ENCODE peak calls at places on chromosomes 12 and 14, in eight cellular contexts. One of them, this sample, is unnamed.

GRCh38 chr14:60277605-60278190 is 28.7 kb downstream of the PPM1A start:
- DNase-seq in uterus: no peak
- DNase-seq in sigmoid colon: no peak
- DNase-seq in HCT116: no peak
- DNase-seq in upper lobe of right lung: no peak
- DNase-seq in adrenal gland: no peak
- DNase-seq in A549: no peak
- DNase-seq in transverse colon: no peak
- DNase-seq in this sample: no peak

GRCh38 chr14:39229222-39229543 is 4.5 kb upstream of the MIA2 start:
- DNase-seq in adrenal gland: no peak
- DNase-seq in sigmoid colon: no peak
- DNase-seq in A549: no peak
- DNase-seq in uterus: no peak
- DNase-seq in upper lobe of right lung: no peak
- DNase-seq in transverse colon: no peak
- DNase-seq in HCT116: no peak
- DNase-seq in this sample: no peak

GRCh38 chr14:89911018-89911919 is 43.3 kb downstream of the EFCAB11 start:
- DNase-seq in sigmoid colon: no peak
- DNase-seq in uterus: peak; percentile 28
- DNase-seq in adrenal gland: no peak
- DNase-seq in A549: peak; percentile 60
- DNase-seq in upper lobe of right lung: no peak
- DNase-seq in transverse colon: peak; percentile 36
- DNase-seq in HCT116: no peak
- DNase-seq in this sample: peak; percentile 47

GRCh38 chr12:71478277-71478676 is 38.7 kb downstream of the LGR5 start:
- DNase-seq in HCT116: no peak
- DNase-seq in transverse colon: no peak
- DNase-seq in adrenal gland: no peak
- DNase-seq in uterus: no peak
- DNase-seq in A549: no peak
- DNase-seq in sigmoid colon: no peak
- DNase-seq in upper lobe of right lung: no peak
- DNase-seq in this sample: no peak

GRCh38 chr14:86221000-86221399 is 691.1 kb downstream of the FLRT2 start:
- DNase-seq in uterus: no peak
- DNase-seq in sigmoid colon: no peak
- DNase-seq in adrenal gland: no peak
- DNase-seq in upper lobe of right lung: no peak
- DNase-seq in transverse colon: no peak
- DNase-seq in A549: no peak
- DNase-seq in HCT116: no peak
- DNase-seq in this sample: no peak

GRCh38 chr12:51817027-51817953 is 31.2 kb downstream of the FIGNL2 start:
- DNase-seq in A549: no peak
- DNase-seq in upper lobe of right lung: peak; percentile 15
- DNase-seq in adrenal gland: no peak
- DNase-seq in uterus: no peak
- DNase-seq in sigmoid colon: no peak
- DNase-seq in transverse colon: no peak
- DNase-seq in HCT116: no peak
- DNase-seq in this sample: no peak

GRCh38 chr12:53624453-53624852 is 1.7 kb downstream of the ATF7 start:
- DNase-seq in HCT116: no peak
- DNase-seq in transverse colon: no peak
- DNase-seq in uterus: no peak
- DNase-seq in A549: no peak
- DNase-seq in upper lobe of right lung: no peak
- DNase-seq in sigmoid colon: no peak
- DNase-seq in adrenal gland: no peak
- DNase-seq in this sample: no peak

GRCh38 chr12:68119724-68120211 is 39.8 kb downstream of the IFNG start:
- DNase-seq in sigmoid colon: no peak
- DNase-seq in upper lobe of right lung: no peak
- DNase-seq in uterus: no peak
- DNase-seq in HCT116: no peak
- DNase-seq in transverse colon: no peak
- DNase-seq in adrenal gland: no peak
- DNase-seq in A549: no peak
- DNase-seq in this sample: no peak

GRCh38 chr12:68233498-68233897 is 7.9 kb upstream of the IL26 start:
- DNase-seq in uterus: no peak
- DNase-seq in A549: no peak
- DNase-seq in upper lobe of right lung: no peak
- DNase-seq in HCT116: no peak
- DNase-seq in adrenal gland: no peak
- DNase-seq in transverse colon: no peak
- DNase-seq in sigmoid colon: no peak
- DNase-seq in this sample: no peak

GRCh38 chr12:104582739-104583138 is 126.0 kb downstream of the CHST11 start:
- DNase-seq in A549: no peak
- DNase-seq in upper lobe of right lung: no peak
- DNase-seq in adrenal gland: no peak
- DNase-seq in sigmoid colon: no peak
- DNase-seq in HCT116: no peak
- DNase-seq in transverse colon: peak; percentile 44
- DNase-seq in uterus: no peak
- DNase-seq in this sample: no peak

GRCh38 chr14:30443368-30444007 is 115.5 kb upstream of the G2E3 start:
- DNase-seq in HCT116: peak; percentile 16
- DNase-seq in A549: peak; percentile 46
- DNase-seq in sigmoid colon: no peak
- DNase-seq in upper lobe of right lung: no peak
- DNase-seq in transverse colon: no peak
- DNase-seq in adrenal gland: no peak
- DNase-seq in uterus: no peak
- DNase-seq in this sample: no peak

GRCh38 chr12:18468521-18469075 is 207.3 kb downstream of the PIK3C2G start:
- DNase-seq in A549: no peak
- DNase-seq in adrenal gland: no peak
- DNase-seq in HCT116: no peak
- DNase-seq in uterus: no peak
- DNase-seq in transverse colon: no peak
- DNase-seq in sigmoid colon: no peak
- DNase-seq in upper lobe of right lung: no peak
- DNase-seq in this sample: no peak

GRCh38 chr12:66144796-66145754 is 14.5 kb upstream of the LLPH start:
- DNase-seq in adrenal gland: peak; percentile 53
- DNase-seq in HCT116: peak; percentile 52
- DNase-seq in upper lobe of right lung: no peak
- DNase-seq in transverse colon: peak; percentile 55
- DNase-seq in sigmoid colon: peak; percentile 69
- DNase-seq in uterus: peak; percentile 26
- DNase-seq in A549: peak; percentile 78
- DNase-seq in this sample: no peak

GRCh38 chr14:25463475-25463874 is 413.5 kb upstream of the STXBP6 start:
- DNase-seq in adrenal gland: no peak
- DNase-seq in upper lobe of right lung: no peak
- DNase-seq in HCT116: no peak
- DNase-seq in uterus: no peak
- DNase-seq in A549: no peak
- DNase-seq in sigmoid colon: no peak
- DNase-seq in transverse colon: no peak
- DNase-seq in this sample: no peak

GRCh38 chr14:75279153-75279738 is 618 bp downstream of the FOS start:
- DNase-seq in HCT116: no peak
- DNase-seq in transverse colon: peak; percentile 77
- DNase-seq in sigmoid colon: peak; percentile 94
- DNase-seq in A549: peak; percentile 47
- DNase-seq in uterus: peak; percentile 72
- DNase-seq in adrenal gland: peak; percentile 87
- DNase-seq in upper lobe of right lung: peak; percentile 82
- DNase-seq in this sample: peak; percentile 79

GRCh38 chr12:13313886-13314285 is 117.4 kb downstream of the EMP1 start:
- DNase-seq in adrenal gland: no peak
- DNase-seq in upper lobe of right lung: no peak
- DNase-seq in sigmoid colon: no peak
- DNase-seq in HCT116: no peak
- DNase-seq in A549: no peak
- DNase-seq in uterus: no peak
- DNase-seq in transverse colon: no peak
- DNase-seq in this sample: no peak

DNA sequence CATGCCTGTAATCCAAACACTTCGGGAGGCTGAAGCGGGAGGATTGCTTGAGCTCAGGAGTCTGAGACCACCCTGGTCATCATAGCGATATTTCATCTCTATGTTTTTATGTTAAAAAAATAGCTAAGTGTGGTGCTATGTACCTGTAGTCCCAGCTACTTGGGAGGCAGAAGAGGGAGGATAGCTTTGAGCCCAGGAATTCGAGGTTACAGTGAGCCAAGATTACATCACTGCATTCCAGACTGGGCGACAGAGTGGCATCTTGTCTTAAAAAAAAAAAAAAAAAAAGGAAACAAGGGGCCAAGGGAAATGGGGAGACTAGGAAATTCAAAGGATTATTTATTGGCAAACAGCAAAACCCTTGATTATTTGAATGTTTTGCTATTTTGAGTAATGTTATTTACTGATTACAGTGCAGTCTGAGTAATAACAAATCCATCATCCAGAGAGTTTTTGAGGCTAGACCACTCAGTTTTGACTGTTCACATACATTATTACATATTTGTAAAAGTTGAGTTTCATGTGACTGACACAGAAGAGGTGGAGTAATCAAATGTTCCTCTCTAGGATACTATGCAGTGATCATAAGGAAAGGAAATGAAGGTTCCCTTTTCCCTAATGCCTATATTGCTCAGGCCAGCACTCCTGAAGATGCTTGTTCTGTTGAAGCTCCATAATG is 40.8 kb downstream of the PRKCH start:
- DNase-seq in HCT116: no peak
- DNase-seq in adrenal gland: no peak
- DNase-seq in A549: no peak
- DNase-seq in transverse colon: no peak
- DNase-seq in uterus: no peak
- DNase-seq in upper lobe of right lung: no peak
- DNase-seq in sigmoid colon: no peak
- DNase-seq in this sample: no peak
- H3K4me1 ChIP-seq in HCT116: peaks cover 4% of the 10 kb centered on the region
- H3K4me1 ChIP-seq in adrenal gland: no peaks in the 10 kb centered on the region
- H3K4me1 ChIP-seq in A549: peaks cover 6% of the 10 kb centered on the region
- H3K4me1 ChIP-seq in transverse colon: no peaks in the 10 kb centered on the region
- H3K4me1 ChIP-seq in uterus: no peaks in the 10 kb centered on the region
- H3K4me1 ChIP-seq in upper lobe of right lung: peaks cover 55% of the 10 kb centered on the region
- H3K4me1 ChIP-seq in sigmoid colon: no peaks in the 10 kb centered on the region
- H3K4me1 ChIP-seq in this sample: no peaks in the 10 kb centered on the region

DNA sequence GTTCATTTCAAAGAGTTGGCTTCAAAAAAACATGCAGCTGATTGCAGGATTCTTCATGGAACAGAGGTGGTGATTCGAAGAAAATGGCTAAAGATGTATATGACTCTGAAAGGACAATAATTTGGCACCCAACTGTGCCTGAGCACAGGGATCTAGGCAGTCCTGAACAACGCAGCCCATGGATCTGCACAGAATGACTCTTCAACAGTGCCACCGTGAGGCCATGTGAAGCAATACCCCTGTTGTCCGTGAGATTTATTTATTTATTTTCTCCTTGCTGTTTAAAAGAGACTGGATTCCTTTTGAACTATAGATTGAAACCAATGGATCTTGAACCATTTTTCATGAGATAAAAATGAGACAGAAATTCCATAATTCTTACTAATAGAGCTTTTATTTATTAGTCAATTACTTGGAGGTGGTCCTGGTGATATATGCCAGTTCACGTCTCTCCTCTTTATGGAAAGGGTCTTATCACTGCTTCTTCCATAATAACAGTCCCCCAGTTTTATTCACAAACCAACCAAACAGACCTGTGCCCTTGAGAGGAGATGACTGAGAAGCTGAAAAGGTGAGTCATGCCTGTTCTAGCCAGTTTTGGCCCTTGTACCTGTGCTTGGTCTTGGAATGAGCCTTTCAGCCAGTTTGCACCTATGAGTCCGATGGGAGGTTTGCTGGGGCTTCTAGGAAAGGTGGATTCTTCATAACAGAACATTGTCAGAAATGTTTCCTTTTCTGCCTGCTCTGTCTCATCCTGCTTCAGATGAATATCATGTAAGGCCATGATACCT is 1598.3 kb downstream of the AACS start:
- DNase-seq in HCT116: peak; percentile 32
- DNase-seq in transverse colon: no peak
- DNase-seq in upper lobe of right lung: no peak
- DNase-seq in uterus: no peak
- DNase-seq in adrenal gland: no peak
- DNase-seq in A549: peak; percentile 61
- DNase-seq in sigmoid colon: no peak
- DNase-seq in this sample: no peak
- H3K9me3 ChIP-seq in HCT116: no peaks in the 10 kb centered on the region
- H3K9me3 ChIP-seq in transverse colon: peaks cover 9% of the 10 kb centered on the region
- H3K9me3 ChIP-seq in upper lobe of right lung: no peaks in the 10 kb centered on the region
- H3K9me3 ChIP-seq in uterus: no peaks in the 10 kb centered on the region
- H3K9me3 ChIP-seq in adrenal gland: no peaks in the 10 kb centered on the region
- H3K9me3 ChIP-seq in A549: peaks cover 9% of the 10 kb centered on the region
- H3K9me3 ChIP-seq in sigmoid colon: no peaks in the 10 kb centered on the region
- H3K9me3 ChIP-seq in this sample: peaks cover 35% of the 10 kb centered on the region

GRCh38 chr14:64701660-64702059 is 2.6 kb upstream of the PLEKHG3 start:
- DNase-seq in transverse colon: no peak
- DNase-seq in A549: no peak
- DNase-seq in sigmoid colon: peak; percentile 1
- DNase-seq in adrenal gland: no peak
- DNase-seq in upper lobe of right lung: no peak
- DNase-seq in uterus: no peak
- DNase-seq in HCT116: no peak
- DNase-seq in this sample: no peak
- TF ChIP-seq CTCF in transverse colon: no peak
- TF ChIP-seq CTCF in A549: no peak
- TF ChIP-seq CTCF in sigmoid colon: no peak
- TF ChIP-seq CTCF in adrenal gland: no peak
- TF ChIP-seq CTCF in upper lobe of right lung: no peak
- TF ChIP-seq CTCF in uterus: no peak
- TF ChIP-seq CTCF in HCT116: no peak
- TF ChIP-seq CTCF in this sample: no peak

DNA sequence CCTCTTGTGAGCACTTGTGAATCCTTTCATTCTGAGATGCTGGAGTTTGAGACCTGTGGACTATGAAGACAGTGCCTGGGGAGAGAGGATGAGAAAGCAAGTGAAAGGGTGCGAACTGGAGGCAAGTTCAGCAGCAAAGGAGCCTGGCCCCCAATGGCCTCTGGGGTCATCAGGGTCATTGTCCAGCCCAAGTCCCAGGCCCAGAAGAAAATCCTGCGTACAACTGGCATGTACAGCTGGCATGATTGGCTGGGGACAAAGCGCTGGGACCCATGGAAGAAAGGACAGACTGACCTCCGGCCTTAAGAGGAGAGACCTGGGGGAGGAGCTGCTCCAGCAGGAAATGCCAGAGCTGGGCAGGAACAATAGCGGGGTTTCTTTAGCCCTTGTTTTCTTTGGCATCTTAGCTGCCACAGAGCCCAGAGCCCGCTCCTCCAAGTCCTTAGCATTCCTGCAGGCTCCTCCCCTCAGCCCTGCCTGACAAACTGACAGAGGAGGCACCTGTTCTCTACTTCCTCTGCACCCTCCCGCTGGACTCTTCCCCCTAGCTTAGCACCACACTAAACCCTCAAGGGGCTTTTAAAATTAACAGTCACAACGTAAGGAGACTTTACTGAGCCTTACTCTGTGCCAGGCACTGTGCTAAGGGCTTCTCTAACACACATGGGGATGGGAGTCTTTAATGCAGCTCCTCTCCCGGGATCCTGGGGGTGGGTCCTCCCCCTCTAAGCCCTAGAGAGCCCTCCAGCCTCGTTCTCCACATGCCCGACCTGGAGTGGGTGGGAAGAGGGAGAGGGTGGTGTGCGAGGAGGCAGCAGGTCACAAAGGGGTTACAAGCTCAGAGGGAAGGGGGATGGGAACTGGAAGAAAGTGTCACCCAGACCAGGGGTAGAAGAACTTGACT is 1.9 kb upstream of the AQP5 start:
- DNase-seq in HCT116: peak; percentile 50
- DNase-seq in sigmoid colon: no peak
- DNase-seq in uterus: no peak
- DNase-seq in upper lobe of right lung: peak; percentile 78
- DNase-seq in adrenal gland: no peak
- DNase-seq in A549: peak; percentile 64
- DNase-seq in transverse colon: no peak
- DNase-seq in this sample: no peak
- H3K4me1 ChIP-seq in HCT116: peaks cover 30% of the 10 kb centered on the region
- H3K4me1 ChIP-seq in sigmoid colon: peaks cover 11% of the 10 kb centered on the region
- H3K4me1 ChIP-seq in uterus: no peaks in the 10 kb centered on the region
- H3K4me1 ChIP-seq in upper lobe of right lung: peaks cover 16% of the 10 kb centered on the region
- H3K4me1 ChIP-seq in adrenal gland: no peaks in the 10 kb centered on the region
- H3K4me1 ChIP-seq in A549: peaks cover 27% of the 10 kb centered on the region
- H3K4me1 ChIP-seq in transverse colon: no peaks in the 10 kb centered on the region
- H3K4me1 ChIP-seq in this sample: no peaks in the 10 kb centered on the region